ENCODE peak calls at places on chromosome 16, in nine cellular contexts. One of them, this sample, is unnamed.

GRCh38 chr16:22638393-22639206 is 127.9 kb downstream of the NPIPB5 start:
- DNase-seq in stimulated activated CD8-positive, alpha-beta memory T cell treated with anti-CD3 and anti-CD28 coated beads, Interleukin-2, amount 100 ng/mL, for 1 hour: no peak
- DNase-seq in EL: peak
- DNase-seq in RCC 7860: no peak
- DNase-seq in globus pallidus: no peak
- DNase-seq in stimulated activated CD4-positive, alpha-beta T cell treated with anti-CD3 and anti-CD28 coated beads, Interleukin-2, amount 100 ng/mL, for 48 hours: no peak
- DNase-seq in COR-L47: no peak
- DNase-seq in AG08396: no peak
- DNase-seq in K562: no peak
- DNase-seq in this sample: no peak

GRCh38 chr16:68083861-68084503 is 1.2 kb upstream of the NFATC3 start:
- DNase-seq in stimulated activated CD8-positive, alpha-beta memory T cell treated with anti-CD3 and anti-CD28 coated beads, Interleukin-2, amount 100 ng/mL, for 1 hour: no peak
- DNase-seq in EL: peak
- DNase-seq in RCC 7860: no peak
- DNase-seq in globus pallidus: no peak
- DNase-seq in stimulated activated CD4-positive, alpha-beta T cell treated with anti-CD3 and anti-CD28 coated beads, Interleukin-2, amount 100 ng/mL, for 48 hours: no peak
- DNase-seq in COR-L47: no peak
- DNase-seq in AG08396: no peak
- DNase-seq in K562: no peak
- DNase-seq in this sample: no peak

GRCh38 chr16:27216297-27216885 is 13.1 kb downstream of the KDM8 start:
- DNase-seq in stimulated activated CD8-positive, alpha-beta memory T cell treated with anti-CD3 and anti-CD28 coated beads, Interleukin-2, amount 100 ng/mL, for 1 hour: no peak
- DNase-seq in EL: no peak
- DNase-seq in RCC 7860: no peak
- DNase-seq in globus pallidus: no peak
- DNase-seq in stimulated activated CD4-positive, alpha-beta T cell treated with anti-CD3 and anti-CD28 coated beads, Interleukin-2, amount 100 ng/mL, for 48 hours: no peak
- DNase-seq in COR-L47: no peak
- DNase-seq in AG08396: no peak
- DNase-seq in K562: no peak
- DNase-seq in this sample: no peak

GRCh38 chr16:66977341-66978113 is 10.9 kb upstream of the CES4A start:
- DNase-seq in stimulated activated CD8-positive, alpha-beta memory T cell treated with anti-CD3 and anti-CD28 coated beads, Interleukin-2, amount 100 ng/mL, for 1 hour: peak
- DNase-seq in EL: peak
- DNase-seq in RCC 7860: peak
- DNase-seq in globus pallidus: peak
- DNase-seq in stimulated activated CD4-positive, alpha-beta T cell treated with anti-CD3 and anti-CD28 coated beads, Interleukin-2, amount 100 ng/mL, for 48 hours: peak
- DNase-seq in COR-L47: peak
- DNase-seq in AG08396: peak
- DNase-seq in K562: peak
- DNase-seq in this sample: peak

GRCh38 chr16:58012481-58012880 is 11.3 kb downstream of the USB1 start:
- DNase-seq in stimulated activated CD8-positive, alpha-beta memory T cell treated with anti-CD3 and anti-CD28 coated beads, Interleukin-2, amount 100 ng/mL, for 1 hour: no peak
- DNase-seq in EL: no peak
- DNase-seq in RCC 7860: no peak
- DNase-seq in globus pallidus: no peak
- DNase-seq in stimulated activated CD4-positive, alpha-beta T cell treated with anti-CD3 and anti-CD28 coated beads, Interleukin-2, amount 100 ng/mL, for 48 hours: no peak
- DNase-seq in COR-L47: no peak
- DNase-seq in AG08396: no peak
- DNase-seq in K562: no peak
- DNase-seq in this sample: no peak

GRCh38 chr16:84255050-84255810 is 15.4 kb upstream of the KCNG4 start:
- DNase-seq in stimulated activated CD8-positive, alpha-beta memory T cell treated with anti-CD3 and anti-CD28 coated beads, Interleukin-2, amount 100 ng/mL, for 1 hour: no peak
- DNase-seq in EL: no peak
- DNase-seq in RCC 7860: no peak
- DNase-seq in globus pallidus: no peak
- DNase-seq in stimulated activated CD4-positive, alpha-beta T cell treated with anti-CD3 and anti-CD28 coated beads, Interleukin-2, amount 100 ng/mL, for 48 hours: no peak
- DNase-seq in COR-L47: no peak
- DNase-seq in AG08396: no peak
- DNase-seq in K562: no peak
- DNase-seq in this sample: no peak

GRCh38 chr16:53415504-53415903 is 18.8 kb upstream of the RBL2 start:
- DNase-seq in stimulated activated CD8-positive, alpha-beta memory T cell treated with anti-CD3 and anti-CD28 coated beads, Interleukin-2, amount 100 ng/mL, for 1 hour: no peak
- DNase-seq in EL: peak
- DNase-seq in RCC 7860: no peak
- DNase-seq in globus pallidus: no peak
- DNase-seq in stimulated activated CD4-positive, alpha-beta T cell treated with anti-CD3 and anti-CD28 coated beads, Interleukin-2, amount 100 ng/mL, for 48 hours: no peak
- DNase-seq in COR-L47: no peak
- DNase-seq in AG08396: no peak
- DNase-seq in K562: no peak
- DNase-seq in this sample: peak

GRCh38 chr16:12614662-12615278 is 188.9 kb downstream of the CPPED1 start:
- DNase-seq in stimulated activated CD8-positive, alpha-beta memory T cell treated with anti-CD3 and anti-CD28 coated beads, Interleukin-2, amount 100 ng/mL, for 1 hour: no peak
- DNase-seq in EL: no peak
- DNase-seq in RCC 7860: no peak
- DNase-seq in globus pallidus: no peak
- DNase-seq in stimulated activated CD4-positive, alpha-beta T cell treated with anti-CD3 and anti-CD28 coated beads, Interleukin-2, amount 100 ng/mL, for 48 hours: no peak
- DNase-seq in COR-L47: no peak
- DNase-seq in AG08396: no peak
- DNase-seq in K562: no peak
- DNase-seq in this sample: no peak

GRCh38 chr16:81873843-81874752 is 95.0 kb downstream of the PLCG2 start:
- DNase-seq in stimulated activated CD8-positive, alpha-beta memory T cell treated with anti-CD3 and anti-CD28 coated beads, Interleukin-2, amount 100 ng/mL, for 1 hour: peak
- DNase-seq in EL: peak
- DNase-seq in RCC 7860: no peak
- DNase-seq in globus pallidus: peak
- DNase-seq in stimulated activated CD4-positive, alpha-beta T cell treated with anti-CD3 and anti-CD28 coated beads, Interleukin-2, amount 100 ng/mL, for 48 hours: peak
- DNase-seq in COR-L47: no peak
- DNase-seq in AG08396: peak
- DNase-seq in K562: peak
- DNase-seq in this sample: no peak

GRCh38 chr16:84617068-84617630 is 729 bp downstream of the COTL1 start:
- DNase-seq in stimulated activated CD8-positive, alpha-beta memory T cell treated with anti-CD3 and anti-CD28 coated beads, Interleukin-2, amount 100 ng/mL, for 1 hour: no peak
- DNase-seq in EL: peak
- DNase-seq in RCC 7860: no peak
- DNase-seq in globus pallidus: no peak
- DNase-seq in stimulated activated CD4-positive, alpha-beta T cell treated with anti-CD3 and anti-CD28 coated beads, Interleukin-2, amount 100 ng/mL, for 48 hours: no peak
- DNase-seq in COR-L47: peak
- DNase-seq in AG08396: no peak
- DNase-seq in K562: no peak
- DNase-seq in this sample: no peak

GRCh38 chr16:50273888-50274770 is 7.8 kb downstream of the ADCY7 start:
- DNase-seq in stimulated activated CD8-positive, alpha-beta memory T cell treated with anti-CD3 and anti-CD28 coated beads, Interleukin-2, amount 100 ng/mL, for 1 hour: peak
- DNase-seq in EL: no peak
- DNase-seq in RCC 7860: no peak
- DNase-seq in globus pallidus: no peak
- DNase-seq in stimulated activated CD4-positive, alpha-beta T cell treated with anti-CD3 and anti-CD28 coated beads, Interleukin-2, amount 100 ng/mL, for 48 hours: no peak
- DNase-seq in COR-L47: no peak
- DNase-seq in AG08396: no peak
- DNase-seq in K562: peak
- DNase-seq in this sample: no peak

GRCh38 chr16:50498756-50499155 is 49.4 kb upstream of the NKD1 start:
- DNase-seq in stimulated activated CD8-positive, alpha-beta memory T cell treated with anti-CD3 and anti-CD28 coated beads, Interleukin-2, amount 100 ng/mL, for 1 hour: no peak
- DNase-seq in EL: no peak
- DNase-seq in RCC 7860: no peak
- DNase-seq in globus pallidus: no peak
- DNase-seq in stimulated activated CD4-positive, alpha-beta T cell treated with anti-CD3 and anti-CD28 coated beads, Interleukin-2, amount 100 ng/mL, for 48 hours: no peak
- DNase-seq in COR-L47: no peak
- DNase-seq in AG08396: no peak
- DNase-seq in K562: no peak
- DNase-seq in this sample: no peak

GRCh38 chr16:65070831-65071230 is 51.0 kb downstream of the CDH11 start:
- DNase-seq in stimulated activated CD8-positive, alpha-beta memory T cell treated with anti-CD3 and anti-CD28 coated beads, Interleukin-2, amount 100 ng/mL, for 1 hour: no peak
- DNase-seq in EL: peak
- DNase-seq in RCC 7860: peak
- DNase-seq in globus pallidus: peak
- DNase-seq in stimulated activated CD4-positive, alpha-beta T cell treated with anti-CD3 and anti-CD28 coated beads, Interleukin-2, amount 100 ng/mL, for 48 hours: no peak
- DNase-seq in COR-L47: no peak
- DNase-seq in AG08396: peak
- DNase-seq in K562: no peak
- DNase-seq in this sample: no peak

GRCh38 chr16:69871708-69872107 is 79.4 kb upstream of the CLEC18A start:
- DNase-seq in stimulated activated CD8-positive, alpha-beta memory T cell treated with anti-CD3 and anti-CD28 coated beads, Interleukin-2, amount 100 ng/mL, for 1 hour: no peak
- DNase-seq in EL: no peak
- DNase-seq in RCC 7860: no peak
- DNase-seq in globus pallidus: no peak
- DNase-seq in stimulated activated CD4-positive, alpha-beta T cell treated with anti-CD3 and anti-CD28 coated beads, Interleukin-2, amount 100 ng/mL, for 48 hours: no peak
- DNase-seq in COR-L47: no peak
- DNase-seq in AG08396: no peak
- DNase-seq in K562: no peak
- DNase-seq in this sample: no peak

GRCh38 chr16:4414187-4414909 is 2.0 kb downstream of the CORO7 start:
- DNase-seq in stimulated activated CD8-positive, alpha-beta memory T cell treated with anti-CD3 and anti-CD28 coated beads, Interleukin-2, amount 100 ng/mL, for 1 hour: peak
- DNase-seq in EL: no peak
- DNase-seq in RCC 7860: no peak
- DNase-seq in globus pallidus: no peak
- DNase-seq in stimulated activated CD4-positive, alpha-beta T cell treated with anti-CD3 and anti-CD28 coated beads, Interleukin-2, amount 100 ng/mL, for 48 hours: peak
- DNase-seq in COR-L47: peak
- DNase-seq in AG08396: no peak
- DNase-seq in K562: no peak
- DNase-seq in this sample: no peak

GRCh38 chr16:67170168-67170947 is at the start of gene NOL3:
- DNase-seq in stimulated activated CD8-positive, alpha-beta memory T cell treated with anti-CD3 and anti-CD28 coated beads, Interleukin-2, amount 100 ng/mL, for 1 hour: no peak
- DNase-seq in EL: peak
- DNase-seq in RCC 7860: peak
- DNase-seq in globus pallidus: peak
- DNase-seq in stimulated activated CD4-positive, alpha-beta T cell treated with anti-CD3 and anti-CD28 coated beads, Interleukin-2, amount 100 ng/mL, for 48 hours: peak
- DNase-seq in COR-L47: peak
- DNase-seq in AG08396: peak
- DNase-seq in K562: peak
- DNase-seq in this sample: peak

GRCh38 chr16:11481987-11482386 is 104.7 kb downstream of the LITAF start:
- DNase-seq in stimulated activated CD8-positive, alpha-beta memory T cell treated with anti-CD3 and anti-CD28 coated beads, Interleukin-2, amount 100 ng/mL, for 1 hour: no peak
- DNase-seq in EL: peak
- DNase-seq in RCC 7860: no peak
- DNase-seq in globus pallidus: no peak
- DNase-seq in stimulated activated CD4-positive, alpha-beta T cell treated with anti-CD3 and anti-CD28 coated beads, Interleukin-2, amount 100 ng/mL, for 48 hours: no peak
- DNase-seq in COR-L47: no peak
- DNase-seq in AG08396: peak
- DNase-seq in K562: no peak
- DNase-seq in this sample: no peak

GRCh38 chr16:85716680-85717038 is 27.9 kb upstream of the GINS2 start:
- DNase-seq in stimulated activated CD8-positive, alpha-beta memory T cell treated with anti-CD3 and anti-CD28 coated beads, Interleukin-2, amount 100 ng/mL, for 1 hour: no peak
- DNase-seq in EL: no peak
- DNase-seq in RCC 7860: no peak
- DNase-seq in globus pallidus: peak
- DNase-seq in stimulated activated CD4-positive, alpha-beta T cell treated with anti-CD3 and anti-CD28 coated beads, Interleukin-2, amount 100 ng/mL, for 48 hours: no peak
- DNase-seq in COR-L47: peak
- DNase-seq in AG08396: no peak
- DNase-seq in K562: no peak
- DNase-seq in this sample: peak

GRCh38 chr16:46961373-46962353 is 11.8 kb downstream of the DNAJA2 start:
- DNase-seq in stimulated activated CD8-positive, alpha-beta memory T cell treated with anti-CD3 and anti-CD28 coated beads, Interleukin-2, amount 100 ng/mL, for 1 hour: no peak
- DNase-seq in EL: no peak
- DNase-seq in RCC 7860: peak
- DNase-seq in globus pallidus: no peak
- DNase-seq in stimulated activated CD4-positive, alpha-beta T cell treated with anti-CD3 and anti-CD28 coated beads, Interleukin-2, amount 100 ng/mL, for 48 hours: peak
- DNase-seq in COR-L47: no peak
- DNase-seq in AG08396: peak
- DNase-seq in K562: no peak
- DNase-seq in this sample: no peak

GRCh38 chr16:35194681-35195080 is 1735.3 kb downstream of the TP53TG3F start:
- DNase-seq in stimulated activated CD8-positive, alpha-beta memory T cell treated with anti-CD3 and anti-CD28 coated beads, Interleukin-2, amount 100 ng/mL, for 1 hour: no peak
- DNase-seq in EL: no peak
- DNase-seq in RCC 7860: no peak
- DNase-seq in globus pallidus: no peak
- DNase-seq in stimulated activated CD4-positive, alpha-beta T cell treated with anti-CD3 and anti-CD28 coated beads, Interleukin-2, amount 100 ng/mL, for 48 hours: no peak
- DNase-seq in COR-L47: no peak
- DNase-seq in AG08396: no peak
- DNase-seq in K562: no peak
- DNase-seq in this sample: no peak

GRCh38 chr16:89473791-89474414 is 16.5 kb downstream of the ANKRD11 start:
- DNase-seq in stimulated activated CD8-positive, alpha-beta memory T cell treated with anti-CD3 and anti-CD28 coated beads, Interleukin-2, amount 100 ng/mL, for 1 hour: no peak
- DNase-seq in EL: peak
- DNase-seq in RCC 7860: peak
- DNase-seq in globus pallidus: no peak
- DNase-seq in stimulated activated CD4-positive, alpha-beta T cell treated with anti-CD3 and anti-CD28 coated beads, Interleukin-2, amount 100 ng/mL, for 48 hours: no peak
- DNase-seq in COR-L47: no peak
- DNase-seq in AG08396: no peak
- DNase-seq in K562: no peak
- DNase-seq in this sample: no peak

GRCh38 chr16:67441289-67441753 is 10.4 kb downstream of the HSD11B2 start:
- DNase-seq in stimulated activated CD8-positive, alpha-beta memory T cell treated with anti-CD3 and anti-CD28 coated beads, Interleukin-2, amount 100 ng/mL, for 1 hour: no peak
- DNase-seq in EL: no peak
- DNase-seq in RCC 7860: no peak
- DNase-seq in globus pallidus: peak
- DNase-seq in stimulated activated CD4-positive, alpha-beta T cell treated with anti-CD3 and anti-CD28 coated beads, Interleukin-2, amount 100 ng/mL, for 48 hours: no peak
- DNase-seq in COR-L47: peak
- DNase-seq in AG08396: no peak
- DNase-seq in K562: no peak
- DNase-seq in this sample: peak

GRCh38 chr16:77683845-77684526 is 38.3 kb upstream of the NUDT7 start:
- DNase-seq in stimulated activated CD8-positive, alpha-beta memory T cell treated with anti-CD3 and anti-CD28 coated beads, Interleukin-2, amount 100 ng/mL, for 1 hour: no peak
- DNase-seq in EL: no peak
- DNase-seq in RCC 7860: no peak
- DNase-seq in globus pallidus: peak
- DNase-seq in stimulated activated CD4-positive, alpha-beta T cell treated with anti-CD3 and anti-CD28 coated beads, Interleukin-2, amount 100 ng/mL, for 48 hours: no peak
- DNase-seq in COR-L47: peak
- DNase-seq in AG08396: no peak
- DNase-seq in K562: no peak
- DNase-seq in this sample: peak

GRCh38 chr16:66483689-66484452 is 56.8 kb downstream of the BEAN1 start:
- DNase-seq in stimulated activated CD8-positive, alpha-beta memory T cell treated with anti-CD3 and anti-CD28 coated beads, Interleukin-2, amount 100 ng/mL, for 1 hour: peak
- DNase-seq in EL: peak
- DNase-seq in RCC 7860: peak
- DNase-seq in globus pallidus: peak
- DNase-seq in stimulated activated CD4-positive, alpha-beta T cell treated with anti-CD3 and anti-CD28 coated beads, Interleukin-2, amount 100 ng/mL, for 48 hours: peak
- DNase-seq in COR-L47: peak
- DNase-seq in AG08396: peak
- DNase-seq in K562: peak
- DNase-seq in this sample: no peak

GRCh38 chr16:77780378-77780837 is 8.0 kb upstream of the VAT1L start:
- DNase-seq in stimulated activated CD8-positive, alpha-beta memory T cell treated with anti-CD3 and anti-CD28 coated beads, Interleukin-2, amount 100 ng/mL, for 1 hour: no peak
- DNase-seq in EL: peak
- DNase-seq in RCC 7860: peak
- DNase-seq in globus pallidus: no peak
- DNase-seq in stimulated activated CD4-positive, alpha-beta T cell treated with anti-CD3 and anti-CD28 coated beads, Interleukin-2, amount 100 ng/mL, for 48 hours: no peak
- DNase-seq in COR-L47: no peak
- DNase-seq in AG08396: peak
- DNase-seq in K562: no peak
- DNase-seq in this sample: no peak

GRCh38 chr16:84647830-84648594 is at the start of gene KLHL36:
- DNase-seq in stimulated activated CD8-positive, alpha-beta memory T cell treated with anti-CD3 and anti-CD28 coated beads, Interleukin-2, amount 100 ng/mL, for 1 hour: peak
- DNase-seq in EL: peak
- DNase-seq in RCC 7860: no peak
- DNase-seq in globus pallidus: peak
- DNase-seq in stimulated activated CD4-positive, alpha-beta T cell treated with anti-CD3 and anti-CD28 coated beads, Interleukin-2, amount 100 ng/mL, for 48 hours: peak
- DNase-seq in COR-L47: no peak
- DNase-seq in AG08396: peak
- DNase-seq in K562: peak
- DNase-seq in this sample: no peak

GRCh38 chr16:21236831-21237230 is 3.3 kb downstream of the ANKS4B start:
- DNase-seq in stimulated activated CD8-positive, alpha-beta memory T cell treated with anti-CD3 and anti-CD28 coated beads, Interleukin-2, amount 100 ng/mL, for 1 hour: no peak
- DNase-seq in EL: no peak
- DNase-seq in RCC 7860: no peak
- DNase-seq in globus pallidus: no peak
- DNase-seq in stimulated activated CD4-positive, alpha-beta T cell treated with anti-CD3 and anti-CD28 coated beads, Interleukin-2, amount 100 ng/mL, for 48 hours: no peak
- DNase-seq in COR-L47: no peak
- DNase-seq in AG08396: no peak
- DNase-seq in K562: no peak
- DNase-seq in this sample: no peak

GRCh38 chr16:72963921-72964320 is 84.0 kb downstream of the ZFHX3 start:
- DNase-seq in stimulated activated CD8-positive, alpha-beta memory T cell treated with anti-CD3 and anti-CD28 coated beads, Interleukin-2, amount 100 ng/mL, for 1 hour: no peak
- DNase-seq in EL: peak
- DNase-seq in RCC 7860: no peak
- DNase-seq in globus pallidus: no peak
- DNase-seq in stimulated activated CD4-positive, alpha-beta T cell treated with anti-CD3 and anti-CD28 coated beads, Interleukin-2, amount 100 ng/mL, for 48 hours: no peak
- DNase-seq in COR-L47: peak
- DNase-seq in AG08396: no peak
- DNase-seq in K562: no peak
- DNase-seq in this sample: no peak

GRCh38 chr16:77434365-77435239 is at the start of gene ADAMTS18:
- DNase-seq in stimulated activated CD8-positive, alpha-beta memory T cell treated with anti-CD3 and anti-CD28 coated beads, Interleukin-2, amount 100 ng/mL, for 1 hour: no peak
- DNase-seq in EL: no peak
- DNase-seq in RCC 7860: no peak
- DNase-seq in globus pallidus: no peak
- DNase-seq in stimulated activated CD4-positive, alpha-beta T cell treated with anti-CD3 and anti-CD28 coated beads, Interleukin-2, amount 100 ng/mL, for 48 hours: no peak
- DNase-seq in COR-L47: peak
- DNase-seq in AG08396: no peak
- DNase-seq in K562: no peak
- DNase-seq in this sample: peak

GRCh38 chr16:49473773-49474172 is 100.2 kb downstream of the C16orf78 start:
- DNase-seq in stimulated activated CD8-positive, alpha-beta memory T cell treated with anti-CD3 and anti-CD28 coated beads, Interleukin-2, amount 100 ng/mL, for 1 hour: no peak
- DNase-seq in EL: no peak
- DNase-seq in RCC 7860: no peak
- DNase-seq in globus pallidus: no peak
- DNase-seq in stimulated activated CD4-positive, alpha-beta T cell treated with anti-CD3 and anti-CD28 coated beads, Interleukin-2, amount 100 ng/mL, for 48 hours: no peak
- DNase-seq in COR-L47: no peak
- DNase-seq in AG08396: no peak
- DNase-seq in K562: no peak
- DNase-seq in this sample: no peak

GRCh38 chr16:80909720-80910119 is 97.0 kb downstream of the CMC2 start:
- DNase-seq in stimulated activated CD8-positive, alpha-beta memory T cell treated with anti-CD3 and anti-CD28 coated beads, Interleukin-2, amount 100 ng/mL, for 1 hour: no peak
- DNase-seq in EL: no peak
- DNase-seq in RCC 7860: no peak
- DNase-seq in globus pallidus: no peak
- DNase-seq in stimulated activated CD4-positive, alpha-beta T cell treated with anti-CD3 and anti-CD28 coated beads, Interleukin-2, amount 100 ng/mL, for 48 hours: no peak
- DNase-seq in COR-L47: no peak
- DNase-seq in AG08396: no peak
- DNase-seq in K562: no peak
- DNase-seq in this sample: no peak

This sample was measured in NCI-H1105.